ENCODE peak calls at places on chromosomes 4 and X, in five cellular contexts. F, W, O, J and A are unnamed samples.

GRCh38 chrX:30798810-30799209 is 90.2 kb downstream of the TAB3 start:
- DNase-seq in F (no peak), W (no peak), O (no peak), J (no peak), A (no peak)

GRCh38 chr4:168063031-168063430 is 29.3 kb upstream of the ANXA10 start:
- DNase-seq in F (no peak), W (no peak), O (no peak), J (no peak), A (no peak)

GRCh38 chr4:107036602-107037151 is 564 bp upstream of the DKK2 start:
- DNase-seq in F (no peak), W (no peak), O (peak; percentile 3), J (peak; percentile 47), A (no peak)

GRCh38 chrX:31227250-31227649 is 155.4 kb upstream of the FTHL17 start:
- DNase-seq in F (no peak), W (no peak), O (no peak), J (no peak), A (no peak)

GRCh38 chrX:101117701-101118100 is 19.7 kb downstream of the CENPI start:
- DNase-seq in F (no peak), W (no peak), O (no peak), J (no peak), A (no peak)

GRCh38 chr4:128574706-128575105 is 234.8 kb upstream of the JADE1 start:
- DNase-seq in F (peak; percentile 89), W (peak; percentile 44), O (peak; percentile 43), J (peak; percentile 79), A (no peak)

GRCh38 chr4:51831133-51831532 is 11.8 kb upstream of the DCUN1D4 start:
- DNase-seq in F (peak; percentile 54), W (no peak), O (peak; percentile 35), J (peak; percentile 66), A (peak; percentile 79)

GRCh38 chr4:47374477-47374876 is 89.0 kb downstream of the COMMD8 start:
- DNase-seq in F (no peak), W (no peak), O (no peak), J (no peak), A (no peak)

GRCh38 chr4:108560624-108561023 is 59.8 kb upstream of the RPL34 start:
- DNase-seq in F (no peak), W (no peak), O (peak; percentile 63), J (no peak), A (no peak)

GRCh38 chrX:40145001-40145631 is 47.4 kb upstream of the BCOR start:
- DNase-seq in F (no peak), W (no peak), O (peak; percentile 15), J (peak; percentile 69), A (no peak)

GRCh38 chrX:48791063-48791820 is 4.9 kb downstream of the GATA1 start:
- DNase-seq in F (no peak), W (no peak), O (no peak), J (no peak), A (no peak)

GRCh38 chr4:93981594-93981993 is 153.0 kb downstream of the ATOH1 start:
- DNase-seq in F (no peak), W (no peak), O (no peak), J (no peak), A (no peak)

GRCh38 chrX:72572248-72573157 is at the start of gene HDAC8:
- DNase-seq in F (peak; percentile 85), W (peak; percentile 31), O (peak; percentile 61), J (peak; percentile 74), A (peak; percentile 68)

GRCh38 chrX:129641941-129642340 is 12.8 kb downstream of the APLN start:
- DNase-seq in F (no peak), W (no peak), O (peak; percentile 27), J (no peak), A (no peak)

GRCh38 chrX:22366166-22366702 is 93.5 kb downstream of the CBLL2 start:
- DNase-seq in F (no peak), W (no peak), O (no peak), J (no peak), A (no peak)

GRCh38 chrX:37423864-37424569 is 74.9 kb downstream of the PRRG1 start:
- DNase-seq in F (no peak), W (no peak), O (no peak), J (no peak), A (no peak)

GRCh38 chr4:182065255-182065654 is 177.9 kb upstream of the TENM3 start:
- DNase-seq in F (no peak), W (no peak), O (no peak), J (no peak), A (no peak)

GRCh38 chr4:142278171-142278570 is 567.9 kb downstream of the INPP4B start:
- DNase-seq in F (no peak), W (no peak), O (no peak), J (no peak), A (no peak)

GRCh38 chr4:26803462-26803861 is 57.2 kb upstream of the STIM2 start:
- DNase-seq in F (no peak), W (no peak), O (no peak), J (peak; percentile 63), A (no peak)

GRCh38 chr4:44056721-44057151 is 391.9 kb downstream of the KCTD8 start:
- DNase-seq in F (no peak), W (no peak), O (no peak), J (no peak), A (no peak)

GRCh38 chrX:107713205-107714195 is 62.1 kb downstream of the TSC22D3 start:
- DNase-seq in F (no peak), W (no peak), O (no peak), J (no peak), A (peak; percentile 50)